ENCODE peak calls at places on chromosomes 12 and 14, in five cellular contexts. One of them, this sample, is unnamed.
A peak's percentile ranks its signal among the peaks of the same experiment; 100 is the strongest.

GRCh38 chr14:54220122-54220691 is 176.6 kb upstream of the CDKN3 start:
- DNase-seq in RKO: no peak
- DNase-seq in NCI-H1105 treated with DMSO at 0.1 percent for 48 hours: no peak
- DNase-seq in NCI-H774: no peak
- DNase-seq in activated CD4-positive, alpha-beta T cell treated with anti-CD3 and anti-CD28 coated beads for 48 hours: no peak
- DNase-seq in this sample: no peak

GRCh38 chr12:119749666-119750065 is 81.7 kb downstream of the PRKAB1 start:
- DNase-seq in RKO: no peak
- DNase-seq in NCI-H1105 treated with DMSO at 0.1 percent for 48 hours: no peak
- DNase-seq in NCI-H774: no peak
- DNase-seq in activated CD4-positive, alpha-beta T cell treated with anti-CD3 and anti-CD28 coated beads for 48 hours: no peak
- DNase-seq in this sample: no peak

GRCh38 chr14:94320243-94320642 is 2.9 kb downstream of the SERPINA6 start:
- DNase-seq in RKO: peak; percentile 16
- DNase-seq in NCI-H1105 treated with DMSO at 0.1 percent for 48 hours: no peak
- DNase-seq in NCI-H774: peak; percentile 27
- DNase-seq in activated CD4-positive, alpha-beta T cell treated with anti-CD3 and anti-CD28 coated beads for 48 hours: no peak
- DNase-seq in this sample: no peak

GRCh38 chr12:51721281-51721940 is 127.1 kb downstream of the FIGNL2 start:
- DNase-seq in RKO: no peak
- DNase-seq in NCI-H1105 treated with DMSO at 0.1 percent for 48 hours: no peak
- DNase-seq in NCI-H774: no peak
- DNase-seq in activated CD4-positive, alpha-beta T cell treated with anti-CD3 and anti-CD28 coated beads for 48 hours: peak; percentile 74
- DNase-seq in this sample: no peak

GRCh38 chr12:110088936-110089335 is 35.2 kb upstream of the IFT81 start:
- DNase-seq in RKO: no peak
- DNase-seq in NCI-H1105 treated with DMSO at 0.1 percent for 48 hours: no peak
- DNase-seq in NCI-H774: no peak
- DNase-seq in activated CD4-positive, alpha-beta T cell treated with anti-CD3 and anti-CD28 coated beads for 48 hours: no peak
- DNase-seq in this sample: no peak

GRCh38 chr14:36843410-36843809 is 181.8 kb downstream of the PAX9 start:
- DNase-seq in RKO: no peak
- DNase-seq in NCI-H1105 treated with DMSO at 0.1 percent for 48 hours: no peak
- DNase-seq in NCI-H774: no peak
- DNase-seq in activated CD4-positive, alpha-beta T cell treated with anti-CD3 and anti-CD28 coated beads for 48 hours: no peak
- DNase-seq in this sample: no peak

GRCh38 chr12:1797011-1797901 is 23.1 kb upstream of the LRTM2 start:
- DNase-seq in RKO: no peak
- DNase-seq in NCI-H1105 treated with DMSO at 0.1 percent for 48 hours: no peak
- DNase-seq in NCI-H774: peak; percentile 21
- DNase-seq in activated CD4-positive, alpha-beta T cell treated with anti-CD3 and anti-CD28 coated beads for 48 hours: peak; percentile 73
- DNase-seq in this sample: no peak

GRCh38 chr12:16474801-16475200 is 127.4 kb downstream of the MGST1 start:
- DNase-seq in RKO: no peak
- DNase-seq in NCI-H1105 treated with DMSO at 0.1 percent for 48 hours: no peak
- DNase-seq in NCI-H774: peak; percentile 40
- DNase-seq in activated CD4-positive, alpha-beta T cell treated with anti-CD3 and anti-CD28 coated beads for 48 hours: no peak
- DNase-seq in this sample: no peak

GRCh38 chr14:71932229-71932951 is at the start of gene RGS6:
- DNase-seq in RKO: no peak
- DNase-seq in NCI-H1105 treated with DMSO at 0.1 percent for 48 hours: peak; percentile 58
- DNase-seq in NCI-H774: peak; percentile 39
- DNase-seq in activated CD4-positive, alpha-beta T cell treated with anti-CD3 and anti-CD28 coated beads for 48 hours: peak; percentile 49
- DNase-seq in this sample: no peak

GRCh38 chr12:132165584-132165983 is 21.3 kb downstream of the NOC4L start:
- DNase-seq in RKO: no peak
- DNase-seq in NCI-H1105 treated with DMSO at 0.1 percent for 48 hours: no peak
- DNase-seq in NCI-H774: no peak
- DNase-seq in activated CD4-positive, alpha-beta T cell treated with anti-CD3 and anti-CD28 coated beads for 48 hours: no peak
- DNase-seq in this sample: no peak

GRCh38 chr12:7884687-7885086 is 12.0 kb upstream of the SLC2A14 start:
- DNase-seq in RKO: no peak
- DNase-seq in NCI-H1105 treated with DMSO at 0.1 percent for 48 hours: no peak
- DNase-seq in NCI-H774: no peak
- DNase-seq in activated CD4-positive, alpha-beta T cell treated with anti-CD3 and anti-CD28 coated beads for 48 hours: no peak
- DNase-seq in this sample: no peak

GRCh38 chr12:1592444-1593231 is 1.7 kb downstream of the FBXL14 start:
- DNase-seq in RKO: peak; percentile 88
- DNase-seq in NCI-H1105 treated with DMSO at 0.1 percent for 48 hours: peak; percentile 56
- DNase-seq in NCI-H774: no peak
- DNase-seq in activated CD4-positive, alpha-beta T cell treated with anti-CD3 and anti-CD28 coated beads for 48 hours: peak; percentile 80
- DNase-seq in this sample: no peak

GRCh38 chr12:6652391-6652790 is 5.2 kb upstream of the ACRBP start:
- DNase-seq in RKO: no peak
- DNase-seq in NCI-H1105 treated with DMSO at 0.1 percent for 48 hours: no peak
- DNase-seq in NCI-H774: no peak
- DNase-seq in activated CD4-positive, alpha-beta T cell treated with anti-CD3 and anti-CD28 coated beads for 48 hours: no peak
- DNase-seq in this sample: no peak

GRCh38 chr14:86575141-86575540 is 1045.2 kb downstream of the FLRT2 start:
- DNase-seq in RKO: no peak
- DNase-seq in NCI-H1105 treated with DMSO at 0.1 percent for 48 hours: no peak
- DNase-seq in NCI-H774: no peak
- DNase-seq in activated CD4-positive, alpha-beta T cell treated with anti-CD3 and anti-CD28 coated beads for 48 hours: no peak
- DNase-seq in this sample: no peak

GRCh38 chr12:70106347-70106746 is 136.9 kb upstream of the CNOT2 start:
- DNase-seq in RKO: no peak
- DNase-seq in NCI-H1105 treated with DMSO at 0.1 percent for 48 hours: no peak
- DNase-seq in NCI-H774: no peak
- DNase-seq in activated CD4-positive, alpha-beta T cell treated with anti-CD3 and anti-CD28 coated beads for 48 hours: no peak
- DNase-seq in this sample: no peak

GRCh38 chr14:102344485-102344884 is 18.2 kb downstream of the CINP start:
- DNase-seq in RKO: no peak
- DNase-seq in NCI-H1105 treated with DMSO at 0.1 percent for 48 hours: no peak
- DNase-seq in NCI-H774: no peak
- DNase-seq in activated CD4-positive, alpha-beta T cell treated with anti-CD3 and anti-CD28 coated beads for 48 hours: no peak
- DNase-seq in this sample: no peak

GRCh38 chr14:66483322-66483721 is 2.8 kb upstream of the CCDC196 start:
- DNase-seq in RKO: no peak
- DNase-seq in NCI-H1105 treated with DMSO at 0.1 percent for 48 hours: no peak
- DNase-seq in NCI-H774: no peak
- DNase-seq in activated CD4-positive, alpha-beta T cell treated with anti-CD3 and anti-CD28 coated beads for 48 hours: no peak
- DNase-seq in this sample: no peak

GRCh38 chr14:20998674-20999366 is at the start of gene SLC39A2:
- DNase-seq in RKO: no peak
- DNase-seq in NCI-H1105 treated with DMSO at 0.1 percent for 48 hours: no peak
- DNase-seq in NCI-H774: no peak
- DNase-seq in activated CD4-positive, alpha-beta T cell treated with anti-CD3 and anti-CD28 coated beads for 48 hours: no peak
- DNase-seq in this sample: no peak

GRCh38 chr12:28107679-28108078 is 82.6 kb upstream of the CCDC91 start:
- DNase-seq in RKO: no peak
- DNase-seq in NCI-H1105 treated with DMSO at 0.1 percent for 48 hours: no peak
- DNase-seq in NCI-H774: no peak
- DNase-seq in activated CD4-positive, alpha-beta T cell treated with anti-CD3 and anti-CD28 coated beads for 48 hours: no peak
- DNase-seq in this sample: no peak

GRCh38 chr12:32756476-32757158 is 920 bp upstream of the YARS2 start:
- DNase-seq in RKO: peak; percentile 32
- DNase-seq in NCI-H1105 treated with DMSO at 0.1 percent for 48 hours: no peak
- DNase-seq in NCI-H774: no peak
- DNase-seq in activated CD4-positive, alpha-beta T cell treated with anti-CD3 and anti-CD28 coated beads for 48 hours: no peak
- DNase-seq in this sample: no peak

GRCh38 chr14:75232597-75232996 is 46.0 kb upstream of the FOS start:
- DNase-seq in RKO: no peak
- DNase-seq in NCI-H1105 treated with DMSO at 0.1 percent for 48 hours: no peak
- DNase-seq in NCI-H774: no peak
- DNase-seq in activated CD4-positive, alpha-beta T cell treated with anti-CD3 and anti-CD28 coated beads for 48 hours: no peak
- DNase-seq in this sample: no peak

GRCh38 chr12:114339626-114340025 is 66.3 kb downstream of the TBX5 start:
- DNase-seq in RKO: no peak
- DNase-seq in NCI-H1105 treated with DMSO at 0.1 percent for 48 hours: no peak
- DNase-seq in NCI-H774: no peak
- DNase-seq in activated CD4-positive, alpha-beta T cell treated with anti-CD3 and anti-CD28 coated beads for 48 hours: no peak
- DNase-seq in this sample: no peak

GRCh38 chr14:66643344-66643743 is 135.4 kb downstream of the GPHN start:
- DNase-seq in RKO: no peak
- DNase-seq in NCI-H1105 treated with DMSO at 0.1 percent for 48 hours: no peak
- DNase-seq in NCI-H774: no peak
- DNase-seq in activated CD4-positive, alpha-beta T cell treated with anti-CD3 and anti-CD28 coated beads for 48 hours: no peak
- DNase-seq in this sample: no peak

GRCh38 chr14:80059041-80059440 is 152.3 kb downstream of the DIO2 start:
- DNase-seq in RKO: no peak
- DNase-seq in NCI-H1105 treated with DMSO at 0.1 percent for 48 hours: no peak
- DNase-seq in NCI-H774: no peak
- DNase-seq in activated CD4-positive, alpha-beta T cell treated with anti-CD3 and anti-CD28 coated beads for 48 hours: no peak
- DNase-seq in this sample: peak; percentile 6

GRCh38 chr12:78208106-78208505 is 377.4 kb downstream of the NAV3 start:
- DNase-seq in RKO: peak; percentile 21
- DNase-seq in NCI-H1105 treated with DMSO at 0.1 percent for 48 hours: no peak
- DNase-seq in NCI-H774: no peak
- DNase-seq in activated CD4-positive, alpha-beta T cell treated with anti-CD3 and anti-CD28 coated beads for 48 hours: no peak
- DNase-seq in this sample: no peak

GRCh38 chr12:110937104-110937641 is 16.8 kb upstream of the MYL2 start:
- DNase-seq in RKO: peak; percentile 54
- DNase-seq in NCI-H1105 treated with DMSO at 0.1 percent for 48 hours: no peak
- DNase-seq in NCI-H774: peak; percentile 30
- DNase-seq in activated CD4-positive, alpha-beta T cell treated with anti-CD3 and anti-CD28 coated beads for 48 hours: peak; percentile 73
- DNase-seq in this sample: no peak

GRCh38 chr14:54597795-54598443 is 31.0 kb downstream of the SAMD4A start:
- DNase-seq in RKO: no peak
- DNase-seq in NCI-H1105 treated with DMSO at 0.1 percent for 48 hours: no peak
- DNase-seq in NCI-H774: no peak
- DNase-seq in activated CD4-positive, alpha-beta T cell treated with anti-CD3 and anti-CD28 coated beads for 48 hours: no peak
- DNase-seq in this sample: no peak

GRCh38 chr14:81319314-81319713 is 80.8 kb downstream of the STON2 start:
- DNase-seq in RKO: no peak
- DNase-seq in NCI-H1105 treated with DMSO at 0.1 percent for 48 hours: no peak
- DNase-seq in NCI-H774: no peak
- DNase-seq in activated CD4-positive, alpha-beta T cell treated with anti-CD3 and anti-CD28 coated beads for 48 hours: no peak
- DNase-seq in this sample: no peak

GRCh38 chr14:81400852-81401251 is 728 bp upstream of the STON2 start:
- DNase-seq in RKO: peak; percentile 59
- DNase-seq in NCI-H1105 treated with DMSO at 0.1 percent for 48 hours: peak; percentile 18
- DNase-seq in NCI-H774: no peak
- DNase-seq in activated CD4-positive, alpha-beta T cell treated with anti-CD3 and anti-CD28 coated beads for 48 hours: peak; percentile 57
- DNase-seq in this sample: peak; percentile 95

GRCh38 chr12:76043377-76043776 is 11.8 kb upstream of the PHLDA1 start:
- DNase-seq in RKO: no peak
- DNase-seq in NCI-H1105 treated with DMSO at 0.1 percent for 48 hours: no peak
- DNase-seq in NCI-H774: no peak
- DNase-seq in activated CD4-positive, alpha-beta T cell treated with anti-CD3 and anti-CD28 coated beads for 48 hours: no peak
- DNase-seq in this sample: no peak

GRCh38 chr14:71815110-71815509 is 117.1 kb upstream of the RGS6 start:
- DNase-seq in RKO: no peak
- DNase-seq in NCI-H1105 treated with DMSO at 0.1 percent for 48 hours: no peak
- DNase-seq in NCI-H774: no peak
- DNase-seq in activated CD4-positive, alpha-beta T cell treated with anti-CD3 and anti-CD28 coated beads for 48 hours: no peak
- DNase-seq in this sample: no peak

GRCh38 chr14:102949801-102950451 is 27.5 kb downstream of the AMN start:
- DNase-seq in RKO: no peak
- DNase-seq in NCI-H1105 treated with DMSO at 0.1 percent for 48 hours: peak; percentile 19
- DNase-seq in NCI-H774: no peak
- DNase-seq in activated CD4-positive, alpha-beta T cell treated with anti-CD3 and anti-CD28 coated beads for 48 hours: no peak
- DNase-seq in this sample: no peak

GRCh38 chr12:115273446-115273845 is 589.5 kb upstream of the TBX3 start:
- DNase-seq in RKO: no peak
- DNase-seq in NCI-H1105 treated with DMSO at 0.1 percent for 48 hours: no peak
- DNase-seq in NCI-H774: no peak
- DNase-seq in activated CD4-positive, alpha-beta T cell treated with anti-CD3 and anti-CD28 coated beads for 48 hours: no peak
- DNase-seq in this sample: no peak

GRCh38 chr12:2288001-2288400 is 235.2 kb downstream of the CACNA1C start:
- DNase-seq in RKO: no peak
- DNase-seq in NCI-H1105 treated with DMSO at 0.1 percent for 48 hours: no peak
- DNase-seq in NCI-H774: no peak
- DNase-seq in activated CD4-positive, alpha-beta T cell treated with anti-CD3 and anti-CD28 coated beads for 48 hours: no peak
- DNase-seq in this sample: no peak

GRCh38 chr12:9273276-9273675 is 65.1 kb upstream of the PZP start:
- DNase-seq in RKO: no peak
- DNase-seq in NCI-H1105 treated with DMSO at 0.1 percent for 48 hours: no peak
- DNase-seq in NCI-H774: no peak
- DNase-seq in activated CD4-positive, alpha-beta T cell treated with anti-CD3 and anti-CD28 coated beads for 48 hours: no peak
- DNase-seq in this sample: peak; percentile 28

This sample was measured in HS-5.